ENCODE peak calls at places on chromosomes 6 and 20, in eight cellular contexts. W, Q, V, I, X, F, Z and P are unnamed samples.

GRCh38 chr6:92023410-92023940 is 1395.9 kb downstream of the EPHA7 start:
- DNase-seq in V (no peak), F (no peak), Q (no peak), X (no peak), W (no peak), Z (no peak), I (no peak), P (no peak)

GRCh38 chr6:101486124-101486523 is 92.6 kb downstream of the GRIK2 start:
- DNase-seq in W (no peak), Q (no peak), F (no peak), X (no peak), V (no peak), I (no peak), Z (no peak), P (no peak)

GRCh38 chr6:144310761-144311160 is 25.6 kb downstream of the UTRN start:
- DNase-seq in X (no peak), I (no peak), W (no peak), V (no peak), F (no peak), Z (no peak), Q (no peak), P (no peak)

GRCh38 chr6:125480571-125480970 is 178.8 kb upstream of the HDDC2 start:
- DNase-seq in I (no peak), X (no peak), F (no peak), Q (no peak), Z (no peak), V (no peak), W (no peak), P (no peak)

GRCh38 chr6:106204961-106205360 is 118.8 kb downstream of the PRDM1 start:
- DNase-seq in I (no peak), X (no peak), F (no peak), Q (no peak), Z (no peak), V (no peak), W (no peak), P (no peak)

GRCh38 chr6:161038229-161039003 is 46.8 kb downstream of the MAP3K4 start:
- DNase-seq in X (peak; percentile 94), I (peak; percentile 97), W (no peak), V (no peak), F (no peak), Q (peak; percentile 46), Z (peak; percentile 64), P (peak; percentile 97)

GRCh38 chr6:135129139-135129867 is 51.8 kb upstream of the MYB start:
- DNase-seq in W (no peak), Z (no peak), V (no peak), X (no peak), F (no peak), I (no peak), Q (no peak), P (no peak)

GRCh38 chr6:4101298-4101697 is 22.4 kb upstream of the FAM217A start:
- DNase-seq in I (no peak), W (no peak), F (no peak), X (no peak), Q (no peak), V (no peak), Z (no peak), P (no peak)

GRCh38 chr6:169811521-169812256 is 60.3 kb downstream of the ERMARD start:
- DNase-seq in W (no peak), F (no peak), V (no peak), X (no peak), I (no peak), Z (no peak), Q (no peak), P (no peak)

GRCh38 chr6:30626484-30627366 is at the start of gene ATAT1:
- DNase-seq in W (peak; percentile 90), X (peak; percentile 72), V (peak; percentile 95), Z (peak; percentile 66), I (no peak), Q (peak; percentile 95), F (peak; percentile 91), P (peak; percentile 67)

GRCh38 chr6:296151-297122 is 4.2 kb downstream of the DUSP22 start:
- DNase-seq in I (no peak), F (no peak), Z (no peak), W (no peak), V (no peak), Q (peak; percentile 67), X (no peak), P (peak; percentile 46)

GRCh38 chr20:17650816-17651760 is 31.0 kb downstream of the RRBP1 start:
- DNase-seq in Z (no peak), W (no peak), I (no peak), Q (no peak), V (peak; percentile 50), X (peak; percentile 19), F (no peak), P (no peak)

GRCh38 chr6:5997420-5998093 is 9.2 kb downstream of the NRN1 start:
- DNase-seq in V (peak; percentile 80), F (no peak), I (no peak), X (no peak), W (peak; percentile 62), Z (no peak), Q (peak; percentile 63), P (no peak)

GRCh38 chr20:4295226-4295625 is 279.9 kb upstream of the RNF24 start:
- DNase-seq in X (no peak), V (no peak), Z (no peak), F (no peak), I (no peak), W (no peak), Q (no peak), P (no peak)

GRCh38 chr6:117414770-117415169 is 11.0 kb downstream of the ROS1 start:
- DNase-seq in I (peak; percentile 47), Q (no peak), X (no peak), W (no peak), F (no peak), V (no peak), Z (no peak), P (no peak)